ENCODE peak calls at places on chromosomes 11 and 22, in four cellular contexts. One of them, this sample, is unnamed.

GRCh38 chr11:16874275-16874975 is 136.0 kb downstream of the C11orf58 start:
- DNase-seq in K562: no peak
- DNase-seq in prostate gland: no peak
- DNase-seq in GM12891: no peak
- DNase-seq in this sample: no peak

GRCh38 chr22:38467904-38468760 is at the start of gene KDELR3:
- DNase-seq in K562: peak; percentile 91
- DNase-seq in prostate gland: peak; percentile 46
- DNase-seq in GM12891: peak; percentile 74
- DNase-seq in this sample: peak; percentile 80

GRCh38 chr22:19354201-19354600 is 62.7 kb upstream of the CLTCL1 start:
- DNase-seq in K562: no peak
- DNase-seq in prostate gland: no peak
- DNase-seq in GM12891: no peak
- DNase-seq in this sample: no peak

GRCh38 chr22:39703890-39704658 is 133.5 kb downstream of the CACNA1I start:
- DNase-seq in K562: no peak
- DNase-seq in prostate gland: no peak
- DNase-seq in GM12891: no peak
- DNase-seq in this sample: no peak

GRCh38 chr11:43581370-43582023 is 99.0 kb upstream of the HSD17B12 start:
- DNase-seq in K562: no peak
- DNase-seq in prostate gland: no peak
- DNase-seq in GM12891: no peak
- DNase-seq in this sample: no peak

GRCh38 chr22:29079218-29079901 is 6.5 kb downstream of the KREMEN1 start:
- DNase-seq in K562: no peak
- DNase-seq in prostate gland: peak; percentile 49
- DNase-seq in GM12891: no peak
- DNase-seq in this sample: no peak

GRCh38 chr11:96393753-96394348 is 4.0 kb downstream of the JRKL start:
- DNase-seq in K562: peak; percentile 36
- DNase-seq in prostate gland: no peak
- DNase-seq in GM12891: no peak
- DNase-seq in this sample: no peak

GRCh38 chr11:110759972-110760381 is 47.7 kb upstream of the ARHGAP20 start:
- DNase-seq in K562: no peak
- DNase-seq in prostate gland: no peak
- DNase-seq in GM12891: no peak
- DNase-seq in this sample: no peak

GRCh38 chr22:29479417-29480261 is at the start of gene NEFH:
- DNase-seq in K562: peak; percentile 49
- DNase-seq in prostate gland: no peak
- DNase-seq in GM12891: no peak
- DNase-seq in this sample: no peak

GRCh38 chr11:126679033-126679432 is 321.5 kb downstream of the KIRREL3 start:
- DNase-seq in K562: no peak
- DNase-seq in prostate gland: no peak
- DNase-seq in GM12891: no peak
- DNase-seq in this sample: no peak

GRCh38 chr11:1382429-1382828 is 7.3 kb upstream of the BRSK2 start:
- DNase-seq in K562: no peak
- DNase-seq in prostate gland: no peak
- DNase-seq in GM12891: no peak
- DNase-seq in this sample: no peak

GRCh38 chr11:18802381-18803257 is 11.0 kb upstream of the PTPN5 start:
- DNase-seq in K562: peak; percentile 38
- DNase-seq in prostate gland: peak; percentile 76
- DNase-seq in GM12891: no peak
- DNase-seq in this sample: no peak

GRCh38 chr11:16096336-16096735 is 260.0 kb downstream of the SOX6 start:
- DNase-seq in K562: no peak
- DNase-seq in prostate gland: no peak
- DNase-seq in GM12891: no peak
- DNase-seq in this sample: no peak

GRCh38 chr11:1394936-1395772 is 5.4 kb downstream of the BRSK2 start:
- DNase-seq in K562: no peak
- DNase-seq in prostate gland: no peak
- DNase-seq in GM12891: no peak
- DNase-seq in this sample: no peak

GRCh38 chr11:1055990-1056771 is 18.5 kb upstream of the MUC2 start:
- DNase-seq in K562: no peak
- DNase-seq in prostate gland: no peak
- DNase-seq in GM12891: no peak
- DNase-seq in this sample: peak; percentile 57

GRCh38 chr11:120516461-120517389 is 5.2 kb downstream of the GRIK4 start:
- DNase-seq in K562: no peak
- DNase-seq in prostate gland: no peak
- DNase-seq in GM12891: no peak
- DNase-seq in this sample: peak; percentile 60

GRCh38 chr11:108160970-108161566 is 39.7 kb downstream of the ACAT1 start:
- DNase-seq in K562: no peak
- DNase-seq in prostate gland: no peak
- DNase-seq in GM12891: peak; percentile 33
- DNase-seq in this sample: no peak

GRCh38 chr11:86218125-86219081 is 26.1 kb upstream of the EED start:
- DNase-seq in K562: peak; percentile 86
- DNase-seq in prostate gland: peak; percentile 46
- DNase-seq in GM12891: no peak
- DNase-seq in this sample: peak; percentile 77

GRCh38 chr11:94544832-94545640 is 1.3 kb downstream of the FUT4 start:
- DNase-seq in K562: no peak
- DNase-seq in prostate gland: peak; percentile 7
- DNase-seq in GM12891: no peak
- DNase-seq in this sample: peak; percentile 69

GRCh38 chr11:22244986-22245592 is 52.2 kb downstream of the ANO5 start:
- DNase-seq in K562: peak; percentile 7
- DNase-seq in prostate gland: no peak
- DNase-seq in GM12891: no peak
- DNase-seq in this sample: no peak

GRCh38 chr11:103109818-103110388 is 677 bp downstream of the DYNC2H1 start:
- DNase-seq in K562: no peak
- DNase-seq in prostate gland: no peak
- DNase-seq in GM12891: no peak
- DNase-seq in this sample: no peak

GRCh38 chr11:8744423-8744822 is 61.8 kb downstream of the RPL27A start:
- DNase-seq in K562: no peak
- DNase-seq in prostate gland: no peak
- DNase-seq in GM12891: no peak
- DNase-seq in this sample: no peak

GRCh38 chr22:39278040-39278439 is 33.3 kb upstream of the PDGFB start:
- DNase-seq in K562: no peak
- DNase-seq in prostate gland: no peak
- DNase-seq in GM12891: no peak
- DNase-seq in this sample: no peak

DNA sequence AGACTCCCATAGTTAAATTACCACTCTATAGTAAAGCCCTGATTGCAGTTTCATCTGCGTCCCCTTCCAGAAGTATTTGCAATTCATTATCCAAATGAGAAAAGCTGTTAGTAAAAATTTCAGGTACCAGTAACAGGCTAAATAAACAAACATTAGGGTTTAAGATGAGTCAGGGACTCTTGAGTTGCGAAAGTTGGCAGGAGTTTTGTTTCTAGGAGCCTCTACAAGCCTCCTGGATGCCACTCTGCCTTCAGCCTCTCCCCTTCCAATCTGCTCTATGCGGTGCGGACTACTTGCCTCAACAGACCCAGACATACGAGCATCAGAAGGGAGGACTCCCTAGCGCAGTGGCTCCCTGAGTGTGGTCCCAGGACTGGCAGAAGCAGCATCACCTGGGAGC is 194.9 kb upstream of the TMEM45B start:
- DNase-seq in K562: no peak
- DNase-seq in prostate gland: no peak
- DNase-seq in GM12891: no peak
- DNase-seq in this sample: no peak
- TF ChIP-seq POLR2AphosphoS5 in K562: no peak
- TF ChIP-seq POLR2AphosphoS5 in prostate gland: no peak
- TF ChIP-seq POLR2AphosphoS5 in GM12891: no peak
- TF ChIP-seq POLR2AphosphoS5 in this sample: no peak

DNA sequence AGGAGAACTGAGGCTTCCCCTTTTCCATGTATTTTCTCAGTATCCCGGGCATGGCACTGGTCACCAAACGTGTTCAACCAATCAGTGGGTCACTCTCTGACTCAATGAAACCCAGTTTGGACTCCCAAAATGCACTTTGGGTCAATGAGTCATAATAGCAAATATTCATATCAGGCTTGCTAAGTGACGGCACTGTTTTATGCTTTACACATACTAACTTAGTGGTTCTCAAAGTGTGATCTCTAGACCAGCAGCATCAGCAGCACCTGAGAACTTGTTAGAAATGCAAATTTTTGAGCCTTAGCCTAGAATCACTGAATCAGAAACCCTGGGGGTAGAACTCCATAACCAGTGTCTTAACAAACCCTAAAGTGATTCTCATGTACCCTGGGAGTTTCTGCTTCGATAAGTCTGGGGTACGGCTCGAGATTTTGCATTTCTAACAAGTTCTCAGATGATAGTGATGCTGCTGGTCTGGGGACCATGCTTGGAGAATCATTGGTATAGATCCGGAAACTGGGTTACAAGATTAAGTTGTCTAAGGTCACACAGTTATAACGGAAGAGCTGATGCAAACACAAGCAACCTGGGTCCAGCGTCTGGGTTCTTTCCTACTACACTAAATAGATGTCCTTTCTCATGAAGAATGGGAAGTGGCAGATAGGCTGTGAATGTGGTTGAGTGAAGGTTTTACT is 35.6 kb downstream of the ETS1 start:
- DNase-seq in K562: no peak
- DNase-seq in prostate gland: no peak
- DNase-seq in GM12891: no peak
- DNase-seq in this sample: no peak
- TF ChIP-seq POLR2A in K562: no peak
- TF ChIP-seq POLR2A in prostate gland: no peak
- TF ChIP-seq POLR2A in GM12891: peak; percentile 63
- TF ChIP-seq POLR2A in this sample: no peak

DNA sequence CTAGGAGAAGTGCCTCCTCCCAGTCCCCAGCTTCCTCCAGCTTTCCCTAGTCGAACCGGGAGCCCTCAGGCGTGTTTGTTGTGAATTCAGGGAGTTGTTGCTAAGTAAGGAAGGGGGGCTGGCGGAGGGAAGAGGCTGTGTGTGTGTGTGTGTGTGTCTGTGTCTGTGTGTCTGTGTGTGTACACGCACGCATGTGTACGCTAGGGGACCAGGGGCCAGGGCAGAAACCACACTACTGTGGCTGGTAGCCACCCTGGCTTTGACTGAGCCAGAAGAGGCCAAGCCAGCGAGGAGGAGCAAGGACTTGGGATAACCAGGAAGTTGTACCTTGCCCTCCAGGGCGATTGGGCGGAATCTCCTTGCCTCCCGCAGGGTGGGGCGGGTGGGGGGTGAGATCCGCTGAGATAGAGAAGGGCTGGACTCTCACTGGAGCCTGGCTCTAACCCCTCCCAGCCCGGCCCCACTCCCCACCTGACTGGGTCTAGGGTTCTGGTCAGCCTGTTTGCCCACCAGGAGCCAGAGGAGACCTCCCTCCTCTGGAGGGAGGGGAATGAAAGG is 7.5 kb downstream of the BCL9L start:
- DNase-seq in K562: peak; percentile 77
- DNase-seq in prostate gland: peak; percentile 72
- DNase-seq in GM12891: no peak
- DNase-seq in this sample: peak; percentile 92
- TF ChIP-seq POLR2AphosphoS5 in K562: no peak
- TF ChIP-seq POLR2AphosphoS5 in prostate gland: no peak
- TF ChIP-seq POLR2AphosphoS5 in GM12891: no peak
- TF ChIP-seq POLR2AphosphoS5 in this sample: peak; percentile 48

DNA sequence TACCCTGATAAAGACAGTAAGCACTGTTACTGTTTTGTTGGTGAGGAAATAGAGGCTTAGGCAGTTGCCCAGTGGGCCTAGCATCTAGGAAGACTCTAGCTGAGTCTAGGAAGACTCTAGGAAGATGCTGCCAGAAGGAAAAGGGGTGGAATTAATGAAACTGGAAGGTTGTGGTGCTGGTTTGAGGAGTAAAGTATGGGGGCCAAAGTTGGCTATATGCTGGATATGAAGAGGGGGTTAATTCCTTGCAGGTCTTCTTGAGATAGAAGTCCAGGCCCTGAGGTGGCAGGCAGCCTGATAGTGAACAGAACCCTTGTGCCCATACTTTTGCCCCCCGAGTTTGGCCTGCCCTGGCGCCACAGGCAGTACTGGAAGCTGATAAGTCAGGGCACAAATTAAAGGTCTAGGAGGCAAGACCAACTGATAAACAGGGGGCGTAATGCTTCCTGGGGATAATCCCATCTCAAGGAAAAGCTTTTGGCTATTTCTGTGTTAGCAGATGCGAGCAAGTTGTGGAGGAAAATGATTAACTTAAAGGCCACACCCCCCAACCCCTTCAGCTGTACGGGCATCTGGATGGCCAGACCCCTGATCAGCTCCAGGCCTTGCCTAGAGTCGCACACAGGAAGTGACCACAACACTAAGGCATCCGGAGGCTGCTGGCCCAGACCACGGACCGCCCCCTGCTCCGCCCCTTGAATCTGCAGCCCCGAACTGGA is 3.1 kb downstream of the ILK start:
- DNase-seq in K562: peak; percentile 88
- DNase-seq in prostate gland: peak; percentile 86
- DNase-seq in GM12891: no peak
- DNase-seq in this sample: peak; percentile 98
- TF ChIP-seq POLR2A in K562: peak; percentile 51
- TF ChIP-seq POLR2A in prostate gland: peak; percentile 75
- TF ChIP-seq POLR2A in GM12891: peak; percentile 66
- TF ChIP-seq POLR2A in this sample: peak; percentile 94

GRCh38 chr22:34623580-34623979 is 442.4 kb upstream of the ISX start:
- DNase-seq in K562: no peak
- DNase-seq in prostate gland: no peak
- DNase-seq in GM12891: no peak
- DNase-seq in this sample: no peak
- TF ChIP-seq POLR2AphosphoS5 in K562: no peak
- TF ChIP-seq POLR2AphosphoS5 in prostate gland: no peak
- TF ChIP-seq POLR2AphosphoS5 in GM12891: no peak
- TF ChIP-seq POLR2AphosphoS5 in this sample: no peak

DNA sequence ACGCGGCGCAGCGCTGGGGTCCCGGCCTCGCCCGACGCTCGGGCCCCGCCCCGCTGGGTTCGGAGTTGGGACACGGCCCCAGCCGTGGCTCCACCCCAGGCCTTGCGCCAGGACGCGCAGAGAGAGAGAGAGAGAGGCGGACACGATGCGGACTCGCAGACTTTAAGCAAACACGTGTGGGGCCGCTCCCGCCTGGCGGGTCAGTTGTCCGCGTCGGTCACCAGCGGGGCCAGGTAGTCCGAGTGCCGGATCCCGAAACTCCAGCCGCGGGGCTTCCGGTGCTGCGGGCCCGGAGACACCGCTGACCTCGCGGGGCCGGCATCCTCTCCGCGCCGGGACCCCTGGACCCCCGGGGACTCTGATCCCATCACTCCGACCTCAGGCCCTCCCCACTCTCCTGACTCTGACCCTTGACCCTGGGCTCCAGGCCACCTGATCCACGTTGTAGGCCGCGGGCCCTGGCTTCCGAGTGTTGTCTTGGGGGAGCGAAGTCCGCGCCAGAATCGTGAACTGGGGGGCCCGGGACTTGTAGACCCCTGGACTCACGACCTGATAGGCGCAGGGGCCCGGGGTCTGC is 556 bp upstream of the TYMP start:
- DNase-seq in K562: no peak
- DNase-seq in prostate gland: peak; percentile 72
- DNase-seq in GM12891: peak; percentile 59
- DNase-seq in this sample: peak; percentile 93
- TF ChIP-seq POLR2A in K562: no peak
- TF ChIP-seq POLR2A in prostate gland: peak; percentile 62
- TF ChIP-seq POLR2A in GM12891: no peak
- TF ChIP-seq POLR2A in this sample: peak; percentile 45